ENCODE peak calls at places on chromosomes 12 and 14, in five cellular contexts. D, Z, J, N and C are unnamed samples.

GRCh38 chr12:11949738-11950403 is 120.9 kb upstream of the BCL2L14 start:
- DNase-seq in Z (no peak), N (no peak), J (no peak), D (no peak), C (no peak)

GRCh38 chr12:21989819-21990412 is 48.7 kb upstream of the ABCC9 start:
- DNase-seq in N (no peak), J (peak; percentile 15), Z (no peak), D (peak; percentile 72), C (peak; percentile 61)

GRCh38 chr14:51697848-51698247 is 46.1 kb downstream of the FRMD6 start:
- DNase-seq in D (no peak), Z (no peak), N (no peak), J (no peak), C (no peak)

GRCh38 chr14:44833376-44833775 is 128.4 kb downstream of the KLHL28 start:
- DNase-seq in Z (no peak), N (no peak), J (no peak), D (peak; percentile 77), C (peak; percentile 73)

GRCh38 chr14:69615471-69616407 is 4.3 kb downstream of the SUSD6 start:
- DNase-seq in J (no peak), D (peak; percentile 91), N (peak; percentile 78), Z (peak; percentile 64), C (no peak)

GRCh38 chr12:14699923-14700322 is 3.5 kb upstream of the GUCY2C start:
- DNase-seq in J (no peak), D (no peak), N (no peak), Z (no peak), C (no peak)

GRCh38 chr12:98741229-98741614 is 96.1 kb downstream of the APAF1 start:
- DNase-seq in N (no peak), J (no peak), Z (no peak), D (peak; percentile 53), C (peak; percentile 75)

GRCh38 chr14:73394317-73394716 is 64.0 kb downstream of the NUMB start:
- DNase-seq in J (no peak), D (no peak), N (no peak), Z (no peak), C (no peak)

GRCh38 chr14:59275668-59276067 is 87.2 kb downstream of the DAAM1 start:
- DNase-seq in D (peak; percentile 95), J (no peak), N (no peak), Z (no peak), C (peak; percentile 100)

GRCh38 chr12:78442454-78442801 is 422.1 kb upstream of the SYT1 start:
- DNase-seq in J (no peak), D (peak; percentile 81), N (no peak), Z (no peak), C (peak; percentile 19)

GRCh38 chr12:30823140-30823669 is 68.5 kb upstream of the CAPRIN2 start:
- DNase-seq in J (peak; percentile 9), Z (peak; percentile 22), D (peak; percentile 51), N (peak; percentile 37), C (no peak)

GRCh38 chr14:101791919-101792572 is 30.5 kb downstream of the PPP2R5C start:
- DNase-seq in N (no peak), D (peak; percentile 76), J (no peak), Z (peak; percentile 37), C (peak; percentile 68)

GRCh38 chr12:122184522-122184921 is 1.6 kb downstream of the LRRC43 start:
- DNase-seq in D (no peak), Z (no peak), N (no peak), J (no peak), C (no peak)

DNA sequence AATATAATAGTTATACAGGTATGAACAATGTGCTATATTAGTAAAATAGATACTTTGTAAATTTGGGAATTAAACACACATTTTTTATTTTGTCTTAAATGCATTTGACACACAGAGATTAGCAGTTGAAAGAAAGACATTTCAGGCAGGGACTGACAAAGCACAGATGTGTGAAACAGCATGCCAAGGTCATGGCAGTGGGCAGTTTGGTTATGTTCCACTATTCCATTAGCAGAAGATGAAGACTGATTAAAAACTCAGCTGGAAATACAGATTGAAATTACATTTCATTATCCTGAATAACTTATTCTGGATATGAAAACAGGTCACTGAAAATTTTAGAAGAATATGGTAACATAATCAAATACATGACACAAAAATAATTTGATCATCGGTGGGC is 669.8 kb upstream of the LRFN5 start:
- DNase-seq in N (no peak), D (no peak), J (peak; percentile 12), Z (no peak), C (no peak)
- H3K9me3 ChIP-seq in N (no peaks in the 10 kb centered on the region), D (peaks cover 5% of the 10 kb centered on the region), J (no peaks in the 10 kb centered on the region), Z (no peaks in the 10 kb centered on the region), C (no peaks in the 10 kb centered on the region)

GRCh38 chr14:23359722-23360447 is 5.1 kb downstream of the EFS start:
- DNase-seq in N (no peak), Z (no peak), D (no peak), J (no peak), C (no peak)

GRCh38 chr14:23361320-23361719 is 3.7 kb downstream of the EFS start:
- DNase-seq in N (no peak), D (peak; percentile 93), J (no peak), Z (no peak), C (no peak)

GRCh38 chr14:23360496-23360895 is 4.5 kb downstream of the EFS start:
- DNase-seq in D (peak; percentile 30), N (no peak), J (no peak), Z (no peak), C (no peak)

GRCh38 chr14:23362200-23362599 is 2.8 kb downstream of the EFS start:
- DNase-seq in Z (no peak), J (no peak), N (no peak), D (peak; percentile 86), C (peak; percentile 4)

DNA sequence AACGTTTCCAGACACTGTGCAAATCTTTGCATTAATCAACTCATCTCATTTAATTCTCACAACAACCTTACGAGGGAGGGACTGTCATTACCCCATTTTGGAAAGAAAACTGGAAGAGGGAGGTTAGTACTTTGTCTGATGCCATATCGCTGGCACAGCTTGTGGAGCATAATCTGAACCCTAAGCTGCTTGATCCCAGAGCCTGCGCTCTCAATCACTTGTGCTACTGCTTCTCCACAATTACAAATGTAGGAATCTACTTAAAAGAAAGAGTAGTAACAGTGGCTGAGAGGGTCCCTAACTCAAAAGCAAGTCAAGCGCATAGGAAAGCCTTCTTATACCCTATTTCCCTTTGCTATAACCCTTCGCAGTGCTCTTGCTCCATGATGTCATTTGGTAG is 3.2 kb downstream of the EFS start:
- DNase-seq in Z (no peak), D (peak; percentile 18), N (no peak), J (no peak), C (no peak)
- H3K27ac ChIP-seq in Z (no peak overlapping the region), D (peak overlapping the region; percentile 85), N (no peak overlapping the region), J (no peak overlapping the region), C (no peak overlapping the region)

DNA sequence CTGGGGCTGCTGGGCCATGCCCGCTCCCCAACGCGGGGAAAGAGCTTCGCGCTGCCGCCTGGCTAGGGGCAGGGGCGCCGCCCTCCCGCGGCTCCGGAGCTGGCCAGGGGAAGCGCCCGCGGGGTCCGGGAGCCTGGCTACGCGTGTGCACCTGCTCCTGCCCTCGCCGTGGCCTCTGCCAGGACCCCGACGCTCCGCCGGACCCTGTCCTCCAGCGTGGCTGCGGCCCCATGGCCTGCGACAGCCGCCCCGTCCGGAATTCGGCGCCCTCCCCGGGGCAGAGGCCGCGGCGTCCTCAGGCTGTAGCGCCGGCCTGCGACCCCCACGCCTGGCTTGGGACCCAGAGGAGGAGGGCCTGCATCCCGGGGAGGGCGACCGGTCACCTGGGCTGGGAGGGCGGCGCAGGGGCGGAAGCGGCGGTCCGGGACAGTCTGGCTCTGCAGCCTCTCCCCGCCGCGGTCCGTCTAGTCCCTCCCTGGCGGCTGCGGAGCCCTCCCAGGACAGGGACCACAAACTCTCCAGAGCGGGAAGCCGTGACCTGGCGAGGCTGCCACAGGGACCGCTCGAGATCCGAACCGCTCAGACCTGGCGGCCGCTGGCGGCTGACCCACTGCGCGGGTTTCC is 85.6 kb downstream of the ALG10 start:
- DNase-seq in J (no peak), Z (no peak), D (no peak), N (no peak), C (no peak)
- H3K9me3 ChIP-seq in J (no peaks in the 10 kb centered on the region), Z (no peaks in the 10 kb centered on the region), D (no peaks in the 10 kb centered on the region), N (no peaks in the 10 kb centered on the region), C (no peaks in the 10 kb centered on the region)

GRCh38 chr14:34040765-34041164 is 89.9 kb upstream of the EGLN3 start:
- DNase-seq in Z (no peak), J (no peak), N (no peak), D (no peak), C (no peak)

GRCh38 chr14:34041220-34041619 is 90.3 kb upstream of the EGLN3 start:
- DNase-seq in N (no peak), J (no peak), Z (no peak), D (no peak), C (no peak)

GRCh38 chr14:34044666-34045306 is 93.9 kb upstream of the EGLN3 start:
- DNase-seq in D (no peak), N (no peak), J (no peak), Z (no peak), C (no peak)

GRCh38 chr14:34044373-34044637 is 93.4 kb upstream of the EGLN3 start:
- DNase-seq in J (no peak), Z (no peak), N (no peak), D (no peak), C (no peak)

GRCh38 chr14:34043627-34044372 is 92.9 kb upstream of the EGLN3 start:
- DNase-seq in J (no peak), D (peak; percentile 17), Z (peak; percentile 30), N (no peak), C (peak; percentile 90)
- H3K27ac ChIP-seq in J (no peak overlapping the region), D (no peak overlapping the region), Z (peak overlapping the region; percentile 56), N (no peak overlapping the region), C (peak overlapping the region; percentile 45)

GRCh38 chr12:34373926-34374325 is 351.6 kb downstream of the ALG10 start:
- DNase-seq in N (no peak), J (no peak), Z (no peak), D (no peak), C (no peak)

GRCh38 chr12:34376133-34376799 is 354.0 kb downstream of the ALG10 start:
- DNase-seq in N (no peak), Z (no peak), J (no peak), D (no peak), C (peak; percentile 4)

GRCh38 chr12:34372003-34372402 is 349.7 kb downstream of the ALG10 start:
- DNase-seq in D (no peak), N (no peak), Z (no peak), J (no peak), C (no peak)

GRCh38 chr12:34379142-34379541 is 356.8 kb downstream of the ALG10 start:
- DNase-seq in D (no peak), N (no peak), Z (no peak), J (no peak), C (no peak)

DNA sequence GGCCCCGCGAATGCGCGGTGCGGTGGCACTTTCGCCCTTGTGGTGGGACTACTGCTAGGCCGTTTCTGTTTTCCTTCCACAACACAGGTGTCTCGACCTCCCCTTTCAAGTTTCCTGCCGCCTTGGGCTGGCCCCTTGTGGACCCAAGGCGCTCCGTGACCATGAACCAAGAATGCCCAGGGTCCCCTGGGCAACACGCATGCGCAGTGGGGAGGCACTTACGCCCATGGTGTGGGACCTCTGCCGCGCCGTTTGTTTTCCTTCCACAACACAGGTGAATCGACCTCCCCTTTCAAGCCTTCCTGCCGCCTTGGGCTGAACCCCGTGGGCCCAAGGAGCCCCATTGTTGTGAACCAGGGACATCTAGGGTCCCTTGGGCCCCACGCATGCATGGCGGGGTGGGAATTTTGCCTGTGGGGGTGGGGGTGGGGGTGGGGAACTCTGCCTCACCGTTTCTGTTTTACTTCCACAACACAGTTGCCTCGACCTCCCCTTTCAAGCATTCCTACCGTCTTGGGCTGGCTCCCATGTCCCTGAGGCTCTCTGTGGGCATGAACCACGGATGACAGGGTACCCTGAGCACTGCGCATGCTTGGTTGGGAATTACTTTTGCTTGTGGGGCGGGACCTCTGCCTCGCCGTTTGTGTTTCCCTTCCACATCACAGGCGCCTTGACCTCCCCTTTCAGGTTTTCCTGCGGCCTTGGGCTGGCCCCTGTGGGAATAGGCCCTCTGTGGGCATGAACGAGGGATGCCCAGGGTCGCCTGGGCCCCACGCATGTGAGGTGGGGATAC is 355.1 kb downstream of the ALG10 start:
- DNase-seq in N (no peak), D (no peak), Z (no peak), J (no peak), C (no peak)
- H3K9me3 ChIP-seq in N (peaks cover 10% of the 10 kb centered on the region), D (no peaks in the 10 kb centered on the region), Z (no peaks in the 10 kb centered on the region), J (no peaks in the 10 kb centered on the region), C (no peaks in the 10 kb centered on the region)